ENCODE peak calls at places on chromosomes 2 and 18, in four cellular contexts. One of them, this sample, is unnamed. For H3K9me3, the result is how much of the 10 kb centered on the place peaks cover.

GRCh38 chr2:3169106-3169870 is 208.3 kb downstream of the EIPR1 start:
- DNase-seq in tibial artery: peak
- DNase-seq in naive thymus-derived CD4-positive, alpha-beta T cell: no peak
- DNase-seq in pancreas: no peak
- DNase-seq in this sample: no peak

GRCh38 chr2:160583162-160583522 is 89.5 kb upstream of the RBMS1 start:
- DNase-seq in pancreas: no peak
- DNase-seq in tibial artery: no peak
- DNase-seq in naive thymus-derived CD4-positive, alpha-beta T cell: no peak
- DNase-seq in this sample: no peak

GRCh38 chr2:127516031-127516430 is 10.3 kb downstream of the IWS1 start:
- DNase-seq in pancreas: no peak
- DNase-seq in tibial artery: peak
- DNase-seq in naive thymus-derived CD4-positive, alpha-beta T cell: no peak
- DNase-seq in this sample: no peak

GRCh38 chr2:70461414-70461813 is 92.2 kb downstream of the TGFA start:
- DNase-seq in tibial artery: no peak
- DNase-seq in pancreas: no peak
- DNase-seq in naive thymus-derived CD4-positive, alpha-beta T cell: no peak
- DNase-seq in this sample: no peak

GRCh38 chr18:76494541-76495403 is at the start of gene ZNF516:
- DNase-seq in pancreas: peak
- DNase-seq in tibial artery: no peak
- DNase-seq in naive thymus-derived CD4-positive, alpha-beta T cell: peak
- DNase-seq in this sample: no peak

GRCh38 chr2:18527822-18528221 is 32.6 kb downstream of the RDH14 start:
- DNase-seq in tibial artery: no peak
- DNase-seq in pancreas: no peak
- DNase-seq in naive thymus-derived CD4-positive, alpha-beta T cell: no peak
- DNase-seq in this sample: no peak

GRCh38 chr2:240812721-240813120 is 7.3 kb downstream of the KIF1A start:
- DNase-seq in tibial artery: peak
- DNase-seq in naive thymus-derived CD4-positive, alpha-beta T cell: no peak
- DNase-seq in pancreas: peak
- DNase-seq in this sample: no peak

GRCh38 chr2:85560812-85561279 is 447 bp downstream of the GGCX start:
- DNase-seq in naive thymus-derived CD4-positive, alpha-beta T cell: no peak
- DNase-seq in tibial artery: no peak
- DNase-seq in pancreas: no peak
- DNase-seq in this sample: no peak

GRCh38 chr18:49901862-49902340 is 88.6 kb upstream of the ACAA2 start:
- DNase-seq in tibial artery: no peak
- DNase-seq in pancreas: no peak
- DNase-seq in naive thymus-derived CD4-positive, alpha-beta T cell: no peak
- DNase-seq in this sample: no peak

GRCh38 chr2:230067990-230068657 is 600 bp downstream of the SLC16A14 start:
- DNase-seq in naive thymus-derived CD4-positive, alpha-beta T cell: peak
- DNase-seq in tibial artery: peak
- DNase-seq in pancreas: peak
- DNase-seq in this sample: peak

GRCh38 chr2:6653281-6653750 is 212.4 kb downstream of the CMPK2 start:
- DNase-seq in naive thymus-derived CD4-positive, alpha-beta T cell: no peak
- DNase-seq in pancreas: no peak
- DNase-seq in tibial artery: no peak
- DNase-seq in this sample: no peak

GRCh38 chr2:60550151-60550983 is 3.1 kb downstream of the BCL11A start:
- DNase-seq in naive thymus-derived CD4-positive, alpha-beta T cell: peak
- DNase-seq in tibial artery: no peak
- DNase-seq in pancreas: peak
- DNase-seq in this sample: no peak

GRCh38 chr2:222485367-222486211 is 61.2 kb downstream of the SGPP2 start:
- DNase-seq in tibial artery: no peak
- DNase-seq in naive thymus-derived CD4-positive, alpha-beta T cell: no peak
- DNase-seq in pancreas: no peak
- DNase-seq in this sample: no peak

GRCh38 chr2:84970956-84971798 is at the start of gene KCMF1:
- DNase-seq in tibial artery: peak
- DNase-seq in naive thymus-derived CD4-positive, alpha-beta T cell: peak
- DNase-seq in pancreas: peak
- DNase-seq in this sample: peak

GRCh38 chr2:38376346-38376682 is 759 bp downstream of the ATL2 start:
- DNase-seq in pancreas: no peak
- DNase-seq in naive thymus-derived CD4-positive, alpha-beta T cell: peak
- DNase-seq in tibial artery: peak
- DNase-seq in this sample: no peak

GRCh38 chr18:62957885-62958472 is 242.6 kb downstream of the PHLPP1 start:
- DNase-seq in naive thymus-derived CD4-positive, alpha-beta T cell: peak
- DNase-seq in pancreas: no peak
- DNase-seq in tibial artery: no peak
- DNase-seq in this sample: peak

GRCh38 chr2:219433666-219434467 is 776 bp upstream of the SPEG start:
- DNase-seq in tibial artery: peak
- DNase-seq in pancreas: no peak
- DNase-seq in naive thymus-derived CD4-positive, alpha-beta T cell: no peak
- DNase-seq in this sample: no peak

GRCh38 chr2:218152777-218153176 is 14.0 kb downstream of the CXCR1 start:
- DNase-seq in pancreas: peak
- DNase-seq in tibial artery: no peak
- DNase-seq in naive thymus-derived CD4-positive, alpha-beta T cell: no peak
- DNase-seq in this sample: no peak

GRCh38 chr2:176534798-176535479 is 265.7 kb downstream of the MTX2 start:
- DNase-seq in pancreas: no peak
- DNase-seq in tibial artery: no peak
- DNase-seq in naive thymus-derived CD4-positive, alpha-beta T cell: no peak
- DNase-seq in this sample: no peak

GRCh38 chr18:56085561-56085960 is 497.6 kb upstream of the TCF4 start:
- DNase-seq in naive thymus-derived CD4-positive, alpha-beta T cell: no peak
- DNase-seq in tibial artery: no peak
- DNase-seq in pancreas: no peak
- DNase-seq in this sample: no peak

GRCh38 chr2:23791030-23791429 is 135.9 kb downstream of the ATAD2B start:
- DNase-seq in tibial artery: no peak
- DNase-seq in naive thymus-derived CD4-positive, alpha-beta T cell: no peak
- DNase-seq in pancreas: no peak
- DNase-seq in this sample: no peak

GRCh38 chr2:12824304-12824761 is 107.6 kb downstream of the TRIB2 start:
- DNase-seq in naive thymus-derived CD4-positive, alpha-beta T cell: no peak
- DNase-seq in tibial artery: no peak
- DNase-seq in pancreas: no peak
- DNase-seq in this sample: no peak

GRCh38 chr2:201114846-201115245 is 1.1 kb upstream of the CFLAR start:
- DNase-seq in naive thymus-derived CD4-positive, alpha-beta T cell: no peak
- DNase-seq in pancreas: no peak
- DNase-seq in tibial artery: no peak
- DNase-seq in this sample: no peak

GRCh38 chr2:28552045-28552823 is 56.4 kb downstream of the PLB1 start:
- DNase-seq in pancreas: no peak
- DNase-seq in tibial artery: no peak
- DNase-seq in naive thymus-derived CD4-positive, alpha-beta T cell: no peak
- DNase-seq in this sample: no peak

GRCh38 chr2:174590346-174590745 is 7.3 kb downstream of the WIPF1 start:
- DNase-seq in pancreas: no peak
- DNase-seq in naive thymus-derived CD4-positive, alpha-beta T cell: no peak
- DNase-seq in tibial artery: no peak
- DNase-seq in this sample: no peak

GRCh38 chr2:163774862-163775261 is 39.1 kb upstream of the FIGN start:
- DNase-seq in tibial artery: no peak
- DNase-seq in naive thymus-derived CD4-positive, alpha-beta T cell: no peak
- DNase-seq in pancreas: no peak
- DNase-seq in this sample: no peak

GRCh38 chr2:109637749-109638570 is 23.8 kb downstream of the SOWAHC start:
- DNase-seq in naive thymus-derived CD4-positive, alpha-beta T cell: no peak
- DNase-seq in tibial artery: no peak
- DNase-seq in pancreas: no peak
- DNase-seq in this sample: no peak

GRCh38 chr2:176126929-176127768 is 2.4 kb upstream of the HOXD8 start:
- DNase-seq in pancreas: peak
- DNase-seq in tibial artery: no peak
- DNase-seq in naive thymus-derived CD4-positive, alpha-beta T cell: peak
- DNase-seq in this sample: peak

GRCh38 chr2:145185696-145186095 is 665.8 kb upstream of the ZEB2 start:
- DNase-seq in tibial artery: no peak
- DNase-seq in naive thymus-derived CD4-positive, alpha-beta T cell: no peak
- DNase-seq in pancreas: no peak
- DNase-seq in this sample: no peak

GRCh38 chr2:406231-406630 is 118.3 kb upstream of the ALKAL2 start:
- DNase-seq in tibial artery: no peak
- DNase-seq in pancreas: no peak
- DNase-seq in naive thymus-derived CD4-positive, alpha-beta T cell: no peak
- DNase-seq in this sample: no peak

GRCh38 chr18:47683774-47684173 is 246.7 kb downstream of the SMAD2 start:
- DNase-seq in pancreas: no peak
- DNase-seq in naive thymus-derived CD4-positive, alpha-beta T cell: no peak
- DNase-seq in tibial artery: no peak
- DNase-seq in this sample: no peak

GRCh38 chr18:32310119-32310518 is 120.3 kb downstream of the MEP1B start:
- DNase-seq in tibial artery: no peak
- DNase-seq in pancreas: no peak
- DNase-seq in naive thymus-derived CD4-positive, alpha-beta T cell: no peak
- DNase-seq in this sample: no peak

GRCh38 chr2:239440511-239440959 is 39.7 kb upstream of the HDAC4 start:
- DNase-seq in tibial artery: no peak
- DNase-seq in pancreas: no peak
- DNase-seq in naive thymus-derived CD4-positive, alpha-beta T cell: no peak
- DNase-seq in this sample: no peak

GRCh38 chr2:8643996-8644356 is 37.9 kb upstream of the ID2 start:
- DNase-seq in pancreas: no peak
- DNase-seq in naive thymus-derived CD4-positive, alpha-beta T cell: no peak
- DNase-seq in tibial artery: no peak
- DNase-seq in this sample: no peak

GRCh38 chr2:67790622-67791021 is 272.2 kb downstream of the C1D start:
- DNase-seq in pancreas: no peak
- DNase-seq in naive thymus-derived CD4-positive, alpha-beta T cell: no peak
- DNase-seq in tibial artery: no peak
- DNase-seq in this sample: no peak

GRCh38 chr2:190891370-190891769 is 10.7 kb downstream of the GLS start:
- DNase-seq in naive thymus-derived CD4-positive, alpha-beta T cell: no peak
- DNase-seq in pancreas: no peak
- DNase-seq in tibial artery: no peak
- DNase-seq in this sample: no peak

GRCh38 chr2:162210385-162210784 is 32.9 kb downstream of the FAP start:
- DNase-seq in naive thymus-derived CD4-positive, alpha-beta T cell: no peak
- DNase-seq in tibial artery: no peak
- DNase-seq in pancreas: no peak
- DNase-seq in this sample: no peak

GRCh38 chr2:200301953-200302628 is 4.4 kb upstream of the SPATS2L start:
- DNase-seq in tibial artery: no peak
- DNase-seq in naive thymus-derived CD4-positive, alpha-beta T cell: no peak
- DNase-seq in pancreas: no peak
- DNase-seq in this sample: no peak

DNA sequence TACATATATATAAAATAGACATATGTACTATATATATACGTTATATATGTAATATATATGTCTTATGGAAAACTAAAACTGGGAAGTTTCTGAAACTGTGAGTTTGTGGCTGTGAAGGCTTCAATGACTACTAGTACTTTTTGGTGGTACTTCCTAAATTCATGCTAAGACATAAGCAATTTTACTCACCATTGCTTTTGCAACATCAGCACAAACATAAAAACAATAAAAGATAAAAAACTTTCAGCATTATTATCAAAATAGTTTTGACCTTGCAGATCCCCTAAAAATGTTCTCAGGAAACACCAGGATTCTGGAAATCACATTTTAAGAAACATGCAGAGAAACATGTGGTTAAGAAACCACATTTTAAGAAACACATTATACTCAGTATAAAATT is 269.9 kb downstream of the PID1 start:
- DNase-seq in naive thymus-derived CD4-positive, alpha-beta T cell: no peak
- DNase-seq in tibial artery: no peak
- DNase-seq in pancreas: no peak
- DNase-seq in this sample: no peak
- H3K9me3 ChIP-seq in naive thymus-derived CD4-positive, alpha-beta T cell: under half
- H3K9me3 ChIP-seq in tibial artery: under half
- H3K9me3 ChIP-seq in pancreas: under half
- H3K9me3 ChIP-seq in this sample: under half

GRCh38 chr18:79472176-79472575 is 76.4 kb downstream of the NFATC1 start:
- DNase-seq in pancreas: no peak
- DNase-seq in naive thymus-derived CD4-positive, alpha-beta T cell: no peak
- DNase-seq in tibial artery: no peak
- DNase-seq in this sample: no peak
- H3K9me3 ChIP-seq in pancreas: under half
- H3K9me3 ChIP-seq in naive thymus-derived CD4-positive, alpha-beta T cell: under half
- H3K9me3 ChIP-seq in tibial artery: under half
- H3K9me3 ChIP-seq in this sample: under half

GRCh38 chr18:52150050-52150449 is 189.9 kb upstream of the DCC start:
- DNase-seq in naive thymus-derived CD4-positive, alpha-beta T cell: no peak
- DNase-seq in pancreas: no peak
- DNase-seq in tibial artery: no peak
- DNase-seq in this sample: no peak
- H3K9me3 ChIP-seq in naive thymus-derived CD4-positive, alpha-beta T cell: under half
- H3K9me3 ChIP-seq in pancreas: under half
- H3K9me3 ChIP-seq in tibial artery: under half
- H3K9me3 ChIP-seq in this sample: under half

DNA sequence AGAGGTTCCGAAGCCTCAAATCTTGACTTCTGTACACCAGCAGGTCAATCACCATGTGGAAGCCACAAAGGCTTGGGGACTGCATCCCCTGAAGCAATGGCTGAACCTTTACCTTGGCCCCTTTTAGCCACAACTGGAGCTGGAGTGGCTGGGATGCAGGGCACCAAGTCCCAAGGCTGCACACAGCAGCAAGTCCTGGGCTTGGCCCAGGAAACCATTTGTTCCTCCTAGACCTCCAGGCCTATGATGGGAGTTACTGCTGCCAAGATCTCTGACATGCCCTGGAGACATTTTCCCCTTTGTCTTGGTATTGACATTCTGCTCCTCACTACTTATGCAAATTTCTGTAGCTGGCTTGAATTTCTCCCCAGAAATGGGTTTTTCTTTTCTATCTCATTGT is 285.9 kb downstream of the ASXL3 start:
- DNase-seq in pancreas: no peak
- DNase-seq in tibial artery: no peak
- DNase-seq in naive thymus-derived CD4-positive, alpha-beta T cell: no peak
- DNase-seq in this sample: no peak
- H3K9me3 ChIP-seq in pancreas: under half
- H3K9me3 ChIP-seq in tibial artery: under half
- H3K9me3 ChIP-seq in naive thymus-derived CD4-positive, alpha-beta T cell: under half
- H3K9me3 ChIP-seq in this sample: under half

DNA sequence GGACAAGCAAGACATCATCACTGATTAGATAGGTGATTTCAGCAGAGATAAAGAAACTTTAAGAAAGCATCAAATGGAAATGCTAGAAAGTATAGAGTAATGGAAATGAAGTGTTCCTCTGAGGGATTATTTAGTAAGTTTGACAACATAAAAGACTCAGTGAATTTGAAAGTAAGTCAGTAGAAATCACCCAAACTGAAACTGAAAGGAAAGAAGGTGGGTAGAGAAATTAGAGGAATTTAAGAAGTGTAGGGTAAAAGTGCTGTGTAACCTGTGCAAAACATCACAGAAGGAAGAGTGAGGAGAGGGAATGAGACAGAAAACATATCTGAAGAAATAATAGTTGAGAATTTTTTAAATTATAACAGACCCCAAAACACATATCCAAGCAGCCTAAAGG is 343.1 kb downstream of the CBLN2 start:
- DNase-seq in tibial artery: no peak
- DNase-seq in naive thymus-derived CD4-positive, alpha-beta T cell: no peak
- DNase-seq in pancreas: no peak
- DNase-seq in this sample: no peak
- H3K9me3 ChIP-seq in tibial artery: under half
- H3K9me3 ChIP-seq in naive thymus-derived CD4-positive, alpha-beta T cell: under half
- H3K9me3 ChIP-seq in pancreas: under half
- H3K9me3 ChIP-seq in this sample: under half

GRCh38 chr2:47459021-47459420 is 56.1 kb downstream of the MSH2 start:
- DNase-seq in naive thymus-derived CD4-positive, alpha-beta T cell: no peak
- DNase-seq in pancreas: no peak
- DNase-seq in tibial artery: no peak
- DNase-seq in this sample: no peak
- H3K9me3 ChIP-seq in naive thymus-derived CD4-positive, alpha-beta T cell: under half
- H3K9me3 ChIP-seq in pancreas: under half
- H3K9me3 ChIP-seq in tibial artery: under half
- H3K9me3 ChIP-seq in this sample: under half